ENCODE peak calls at places on chromosomes 6 and 20, in six cellular contexts. M, U, Z, D, Y and Q are unnamed samples.
A peak's percentile ranks its signal among the peaks of the same experiment; 100 is the strongest.

GRCh38 chr6:140957334-140957733 is 1175.4 kb upstream of the GJE1 start:
- DNase-seq in Z (no peak), D (no peak), U (no peak), Y (no peak), M (no peak), Q (no peak)

GRCh38 chr6:38176797-38177751 is 357.5 kb downstream of the ZFAND3 start:
- DNase-seq in D (no peak), Z (peak; percentile 98), M (peak; percentile 41), Y (no peak), U (no peak), Q (no peak)

GRCh38 chr6:26336355-26337198 is 28.4 kb upstream of the BTN3A2 start:
- DNase-seq in Y (no peak), M (no peak), D (no peak), Z (no peak), U (no peak), Q (no peak)

GRCh38 chr6:107124934-107125348 is 9.6 kb upstream of the BEND3 start:
- DNase-seq in D (no peak), M (peak; percentile 35), Z (peak; percentile 44), U (no peak), Y (no peak), Q (no peak)

GRCh38 chr6:165717732-165718465 is 54.9 kb upstream of the PDE10A start:
- DNase-seq in Y (no peak), D (no peak), Z (no peak), M (no peak), U (no peak), Q (no peak)

GRCh38 chr20:50303573-50304500 is 113.2 kb downstream of the CEBPB start:
- DNase-seq in U (no peak), D (peak; percentile 90), Y (peak; percentile 91), M (no peak), Z (no peak), Q (no peak)

GRCh38 chr6:134948708-134949107 is 1.2 kb downstream of the ALDH8A1 start:
- DNase-seq in M (no peak), Y (no peak), Z (no peak), D (no peak), U (no peak), Q (no peak)

GRCh38 chr20:57475388-57476072 is 49.4 kb downstream of the CTCFL start:
- DNase-seq in M (no peak), Y (no peak), U (no peak), Z (no peak), D (no peak), Q (no peak)

GRCh38 chr6:90420495-90420894 is 123.9 kb upstream of the BACH2 start:
- DNase-seq in M (no peak), Y (no peak), U (no peak), D (no peak), Z (no peak), Q (no peak)

GRCh38 chr20:33584976-33585375 is 77.2 kb upstream of the C20orf144 start:
- DNase-seq in M (no peak), Z (no peak), U (no peak), D (no peak), Y (no peak), Q (no peak)

GRCh38 chr20:59780494-59781185 is 152.8 kb downstream of the SYCP2 start:
- DNase-seq in Y (no peak), M (no peak), D (no peak), Z (no peak), U (no peak), Q (no peak)

GRCh38 chr6:168279403-168279935 is 40.1 kb downstream of the DACT2 start:
- DNase-seq in M (no peak), U (no peak), D (no peak), Z (no peak), Y (no peak), Q (no peak)

GRCh38 chr6:26214826-26215199 is 127.6 kb downstream of the HFE start:
- DNase-seq in U (no peak), D (no peak), M (no peak), Z (no peak), Y (no peak), Q (no peak)

GRCh38 chr6:137625808-137626207 is 131.6 kb upstream of the OLIG3 start:
- DNase-seq in D (no peak), Y (no peak), U (no peak), Z (no peak), M (no peak), Q (no peak)

GRCh38 chr6:146289816-146290588 is 253.6 kb upstream of the RAB32 start:
- DNase-seq in U (no peak), Z (no peak), Y (no peak), D (no peak), M (no peak), Q (no peak)

DNA sequence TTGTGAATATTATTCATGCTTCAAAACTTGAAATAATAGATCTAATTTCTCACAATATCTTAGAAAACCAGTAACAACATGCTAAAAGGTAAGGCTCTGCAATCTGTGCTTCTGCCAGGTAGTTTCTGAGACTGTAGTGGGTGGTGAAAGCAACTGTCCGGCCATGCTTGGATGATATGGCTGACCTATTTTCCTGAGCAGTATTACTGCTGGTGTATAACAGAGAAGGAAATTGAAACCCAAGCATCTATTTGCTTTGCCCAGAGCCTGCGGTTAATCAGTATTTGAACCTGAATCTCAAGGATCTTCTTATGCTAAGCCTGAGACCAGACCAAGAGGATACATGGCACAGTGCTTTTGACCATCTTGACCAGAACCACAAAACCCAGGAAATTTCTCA is 563.8 kb downstream of the COL12A1 start:
- DNase-seq in U (no peak), D (no peak), Y (no peak), M (no peak), Z (no peak), Q (no peak)
- H3K36me3 ChIP-seq in U (no peaks in the 10 kb centered on the region), D (no peaks in the 10 kb centered on the region), Y (no peaks in the 10 kb centered on the region), M (no peaks in the 10 kb centered on the region), Z (no peaks in the 10 kb centered on the region), Q (no peaks in the 10 kb centered on the region)

GRCh38 chr6:56528412-56528841 is 114.3 kb downstream of the DST start:
- DNase-seq in U (no peak), Z (no peak), D (no peak), M (no peak), Y (no peak), Q (no peak)

GRCh38 chr6:56527934-56528333 is 114.8 kb downstream of the DST start:
- DNase-seq in Y (no peak), D (no peak), U (no peak), M (no peak), Z (no peak), Q (no peak)

GRCh38 chr6:56524891-56525703 is 117.6 kb downstream of the DST start:
- DNase-seq in U (no peak), Y (no peak), M (no peak), D (no peak), Z (no peak), Q (no peak)

GRCh38 chr6:56526860-56527544 is 115.7 kb downstream of the DST start:
- DNase-seq in Y (no peak), M (no peak), U (no peak), Z (no peak), D (no peak), Q (no peak)

GRCh38 chr6:56525976-56526375 is 116.7 kb downstream of the DST start:
- DNase-seq in Y (no peak), U (no peak), Z (peak; percentile 52), D (no peak), M (no peak), Q (no peak)
- H3K27ac ChIP-seq in Y (peak overlapping the region; percentile 36), U (no peak overlapping the region), Z (peak overlapping the region; percentile 23), D (peak overlapping the region; percentile 70), M (peak overlapping the region; percentile 70), Q (no peak overlapping the region)

GRCh38 chr20:34925981-34926380 is 29.6 kb downstream of the GSS start:
- DNase-seq in U (no peak), M (no peak), D (no peak), Z (no peak), Y (no peak), Q (no peak)
- H3K36me3 ChIP-seq in U (peaks cover 23% of the 10 kb centered on the region), M (peaks cover 15% of the 10 kb centered on the region), D (no peaks in the 10 kb centered on the region), Z (peaks cover 22% of the 10 kb centered on the region), Y (peaks cover 72% of the 10 kb centered on the region), Q (no peaks in the 10 kb centered on the region)

GRCh38 chr6:30722280-30723112 is 2.3 kb downstream of the TUBB start:
- DNase-seq in M (peak; percentile 85), Z (peak; percentile 90), Y (peak; percentile 81), U (peak; percentile 70), D (peak; percentile 86), Q (peak; percentile 77)
- H3K27ac ChIP-seq in M (peak overlapping the region; percentile 96), Z (peak overlapping the region; percentile 98), Y (peak overlapping the region; percentile 97), U (peak overlapping the region; percentile 77), D (no peak overlapping the region), Q (peak overlapping the region; percentile 91)